ENCODE peak calls at places on chromosome 1, in seven cellular contexts. One of them, this sample, is unnamed.

GRCh38 chr1:215290018-215290417 is 207.5 kb downstream of the KCNK2 start:
- DNase-seq in neuronal stem cell: no peak
- DNase-seq in mesendoderm: no peak
- DNase-seq in H9: no peak
- DNase-seq in mesenchymal stem cell: no peak
- DNase-seq in trophoblast cell: peak
- DNase-seq in H1: no peak
- DNase-seq in this sample: peak

GRCh38 chr1:173043253-173043652 is 7.5 kb downstream of the TNFSF18 start:
- DNase-seq in neuronal stem cell: no peak
- DNase-seq in mesendoderm: peak
- DNase-seq in H9: no peak
- DNase-seq in mesenchymal stem cell: peak
- DNase-seq in trophoblast cell: peak
- DNase-seq in H1: no peak
- DNase-seq in this sample: peak

GRCh38 chr1:36765785-36766300 is 268.5 kb downstream of the GRIK3 start:
- DNase-seq in neuronal stem cell: no peak
- DNase-seq in mesendoderm: no peak
- DNase-seq in H9: no peak
- DNase-seq in mesenchymal stem cell: no peak
- DNase-seq in trophoblast cell: no peak
- DNase-seq in H1: no peak
- DNase-seq in this sample: no peak

GRCh38 chr1:225462714-225463574 is 35.1 kb upstream of the LBR start:
- DNase-seq in neuronal stem cell: no peak
- DNase-seq in mesendoderm: no peak
- DNase-seq in H9: no peak
- DNase-seq in mesenchymal stem cell: no peak
- DNase-seq in trophoblast cell: no peak
- DNase-seq in H1: no peak
- DNase-seq in this sample: no peak

GRCh38 chr1:39615086-39615662 is 24.3 kb downstream of the HEYL start:
- DNase-seq in neuronal stem cell: no peak
- DNase-seq in mesendoderm: peak
- DNase-seq in H9: no peak
- DNase-seq in mesenchymal stem cell: no peak
- DNase-seq in trophoblast cell: no peak
- DNase-seq in H1: no peak
- DNase-seq in this sample: no peak

GRCh38 chr1:183236158-183236725 is 50.2 kb downstream of the LAMC2 start:
- DNase-seq in neuronal stem cell: no peak
- DNase-seq in mesendoderm: peak
- DNase-seq in H9: no peak
- DNase-seq in mesenchymal stem cell: no peak
- DNase-seq in trophoblast cell: no peak
- DNase-seq in H1: no peak
- DNase-seq in this sample: no peak

GRCh38 chr1:232223887-232224286 is 406.0 kb downstream of the SIPA1L2 start:
- DNase-seq in neuronal stem cell: no peak
- DNase-seq in mesendoderm: no peak
- DNase-seq in H9: no peak
- DNase-seq in mesenchymal stem cell: no peak
- DNase-seq in trophoblast cell: no peak
- DNase-seq in H1: peak
- DNase-seq in this sample: no peak

GRCh38 chr1:154529308-154529707 is 27.1 kb upstream of the SHE start:
- DNase-seq in neuronal stem cell: no peak
- DNase-seq in mesendoderm: no peak
- DNase-seq in H9: no peak
- DNase-seq in mesenchymal stem cell: no peak
- DNase-seq in trophoblast cell: no peak
- DNase-seq in H1: no peak
- DNase-seq in this sample: no peak

GRCh38 chr1:12556957-12557935 is 60.8 kb downstream of the DHRS3 start:
- DNase-seq in neuronal stem cell: no peak
- DNase-seq in mesendoderm: no peak
- DNase-seq in H9: no peak
- DNase-seq in mesenchymal stem cell: no peak
- DNase-seq in trophoblast cell: no peak
- DNase-seq in H1: no peak
- DNase-seq in this sample: peak

GRCh38 chr1:235597867-235598553 is 51.6 kb downstream of the GNG4 start:
- DNase-seq in neuronal stem cell: no peak
- DNase-seq in mesendoderm: peak
- DNase-seq in H9: no peak
- DNase-seq in mesenchymal stem cell: peak
- DNase-seq in trophoblast cell: peak
- DNase-seq in H1: no peak
- DNase-seq in this sample: peak

GRCh38 chr1:37167479-37167878 is 133.2 kb upstream of the GRIK3 start:
- DNase-seq in neuronal stem cell: no peak
- DNase-seq in mesendoderm: no peak
- DNase-seq in H9: no peak
- DNase-seq in mesenchymal stem cell: no peak
- DNase-seq in trophoblast cell: no peak
- DNase-seq in H1: no peak
- DNase-seq in this sample: no peak

GRCh38 chr1:159916240-159917051 is 8.9 kb downstream of the TAGLN2 start:
- DNase-seq in neuronal stem cell: peak
- DNase-seq in mesendoderm: peak
- DNase-seq in H9: no peak
- DNase-seq in mesenchymal stem cell: peak
- DNase-seq in trophoblast cell: peak
- DNase-seq in H1: no peak
- DNase-seq in this sample: peak

DNA sequence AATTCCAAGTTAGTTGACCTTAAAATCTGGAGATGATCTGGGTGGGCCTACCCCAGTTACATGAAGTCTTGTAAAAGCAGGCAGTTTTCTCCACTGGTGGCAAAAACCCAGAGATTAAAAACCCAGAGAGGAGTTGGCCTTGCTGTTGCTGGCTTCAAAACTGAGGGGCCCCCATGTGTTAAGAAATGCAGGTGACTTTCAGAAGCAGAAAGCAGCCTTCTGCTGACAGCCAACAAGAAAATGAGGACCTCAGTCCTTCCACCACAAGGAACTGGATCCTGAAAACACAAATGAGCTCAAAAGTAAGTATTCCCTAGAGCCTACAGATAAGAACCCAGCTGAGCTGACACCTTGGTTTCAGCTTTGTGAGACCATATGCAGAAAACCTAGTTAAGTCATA is 343.7 kb upstream of the ZRANB2 start:
- DNase-seq in neuronal stem cell: no peak
- DNase-seq in mesendoderm: peak
- DNase-seq in H9: no peak
- DNase-seq in mesenchymal stem cell: no peak
- DNase-seq in trophoblast cell: no peak
- DNase-seq in H1: no peak
- DNase-seq in this sample: no peak
- H2BK120ac ChIP-seq in neuronal stem cell: no peak
- H2BK120ac ChIP-seq in mesendoderm: no peak
- H2BK120ac ChIP-seq in H9: no peak
- H2BK120ac ChIP-seq in mesenchymal stem cell: no peak
- H2BK120ac ChIP-seq in trophoblast cell: no peak
- H2BK120ac ChIP-seq in H1: no peak
- H2BK120ac ChIP-seq in this sample: no peak

GRCh38 chr1:55512467-55512866 is 297.3 kb upstream of the USP24 start:
- DNase-seq in neuronal stem cell: no peak
- DNase-seq in mesendoderm: no peak
- DNase-seq in H9: no peak
- DNase-seq in mesenchymal stem cell: no peak
- DNase-seq in trophoblast cell: no peak
- DNase-seq in H1: no peak
- DNase-seq in this sample: no peak
- H2BK120ac ChIP-seq in neuronal stem cell: no peak
- H2BK120ac ChIP-seq in mesendoderm: no peak
- H2BK120ac ChIP-seq in H9: no peak
- H2BK120ac ChIP-seq in mesenchymal stem cell: no peak
- H2BK120ac ChIP-seq in trophoblast cell: no peak
- H2BK120ac ChIP-seq in H1: no peak
- H2BK120ac ChIP-seq in this sample: peak

GRCh38 chr1:2021550-2021949 is 2.4 kb downstream of the GABRD start:
- DNase-seq in neuronal stem cell: no peak
- DNase-seq in mesendoderm: no peak
- DNase-seq in H9: no peak
- DNase-seq in mesenchymal stem cell: no peak
- DNase-seq in trophoblast cell: no peak
- DNase-seq in H1: no peak
- DNase-seq in this sample: no peak

GRCh38 chr1:2020310-2020655 is 1.1 kb downstream of the GABRD start:
- DNase-seq in neuronal stem cell: no peak
- DNase-seq in mesendoderm: no peak
- DNase-seq in H9: no peak
- DNase-seq in mesenchymal stem cell: no peak
- DNase-seq in trophoblast cell: no peak
- DNase-seq in H1: no peak
- DNase-seq in this sample: no peak

GRCh38 chr1:2023187-2023586 is 4.0 kb downstream of the GABRD start:
- DNase-seq in neuronal stem cell: no peak
- DNase-seq in mesendoderm: no peak
- DNase-seq in H9: no peak
- DNase-seq in mesenchymal stem cell: no peak
- DNase-seq in trophoblast cell: no peak
- DNase-seq in H1: no peak
- DNase-seq in this sample: no peak

GRCh38 chr1:2024451-2024850 is 5.3 kb downstream of the GABRD start:
- DNase-seq in neuronal stem cell: no peak
- DNase-seq in mesendoderm: no peak
- DNase-seq in H9: no peak
- DNase-seq in mesenchymal stem cell: no peak
- DNase-seq in trophoblast cell: no peak
- DNase-seq in H1: no peak
- DNase-seq in this sample: no peak

DNA sequence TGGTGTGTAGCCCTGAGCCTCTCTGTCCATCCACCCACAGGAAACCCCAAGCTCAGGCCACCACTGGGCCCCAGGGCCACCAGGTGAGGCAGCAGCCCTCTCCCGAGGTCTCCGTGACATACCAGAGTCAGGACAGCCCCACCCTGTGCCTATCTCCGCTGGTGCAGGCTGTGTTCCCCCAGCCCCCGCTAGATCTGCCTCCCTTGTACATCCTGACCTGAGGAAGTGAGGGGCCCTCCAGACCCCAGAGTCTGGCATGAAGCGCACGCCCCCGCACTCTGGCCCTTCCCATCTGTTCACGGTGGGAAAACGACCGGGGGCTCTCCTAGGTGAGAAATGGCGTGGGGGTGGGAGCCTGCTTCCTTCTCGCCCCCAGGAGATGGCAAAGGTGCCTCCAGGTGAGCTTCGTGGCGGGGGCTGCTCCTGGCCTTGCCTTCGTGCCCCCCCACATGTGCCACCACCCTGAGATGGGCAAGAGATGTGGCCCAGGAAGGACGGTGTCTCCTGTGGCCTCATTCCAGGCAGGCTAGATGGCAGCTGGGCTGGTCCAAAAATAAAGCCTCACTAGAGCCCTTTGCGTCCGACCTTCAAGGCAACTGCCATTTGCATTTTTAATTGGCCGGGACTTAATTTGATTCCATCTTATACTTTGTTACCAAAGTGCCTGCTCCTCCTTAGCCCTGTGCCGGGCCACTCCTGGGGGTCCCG is 3.1 kb downstream of the GABRD start:
- DNase-seq in neuronal stem cell: no peak
- DNase-seq in mesendoderm: no peak
- DNase-seq in H9: no peak
- DNase-seq in mesenchymal stem cell: no peak
- DNase-seq in trophoblast cell: no peak
- DNase-seq in H1: no peak
- DNase-seq in this sample: no peak
- H2BK120ac ChIP-seq in neuronal stem cell: no peak
- H2BK120ac ChIP-seq in mesendoderm: no peak
- H2BK120ac ChIP-seq in H9: no peak
- H2BK120ac ChIP-seq in mesenchymal stem cell: no peak
- H2BK120ac ChIP-seq in trophoblast cell: no peak
- H2BK120ac ChIP-seq in H1: no peak
- H2BK120ac ChIP-seq in this sample: no peak

GRCh38 chr1:59499273-59499955 is 202.5 kb downstream of the FGGY start:
- DNase-seq in neuronal stem cell: no peak
- DNase-seq in mesendoderm: no peak
- DNase-seq in H9: no peak
- DNase-seq in mesenchymal stem cell: no peak
- DNase-seq in trophoblast cell: peak
- DNase-seq in H1: no peak
- DNase-seq in this sample: no peak

GRCh38 chr1:59492500-59492899 is 195.6 kb downstream of the FGGY start:
- DNase-seq in neuronal stem cell: no peak
- DNase-seq in mesendoderm: no peak
- DNase-seq in H9: no peak
- DNase-seq in mesenchymal stem cell: no peak
- DNase-seq in trophoblast cell: no peak
- DNase-seq in H1: no peak
- DNase-seq in this sample: no peak

GRCh38 chr1:59498640-59499039 is 201.7 kb downstream of the FGGY start:
- DNase-seq in neuronal stem cell: no peak
- DNase-seq in mesendoderm: no peak
- DNase-seq in H9: no peak
- DNase-seq in mesenchymal stem cell: peak
- DNase-seq in trophoblast cell: peak
- DNase-seq in H1: no peak
- DNase-seq in this sample: no peak

GRCh38 chr1:59497616-59498015 is 200.7 kb downstream of the FGGY start:
- DNase-seq in neuronal stem cell: no peak
- DNase-seq in mesendoderm: no peak
- DNase-seq in H9: no peak
- DNase-seq in mesenchymal stem cell: no peak
- DNase-seq in trophoblast cell: no peak
- DNase-seq in H1: no peak
- DNase-seq in this sample: no peak

DNA sequence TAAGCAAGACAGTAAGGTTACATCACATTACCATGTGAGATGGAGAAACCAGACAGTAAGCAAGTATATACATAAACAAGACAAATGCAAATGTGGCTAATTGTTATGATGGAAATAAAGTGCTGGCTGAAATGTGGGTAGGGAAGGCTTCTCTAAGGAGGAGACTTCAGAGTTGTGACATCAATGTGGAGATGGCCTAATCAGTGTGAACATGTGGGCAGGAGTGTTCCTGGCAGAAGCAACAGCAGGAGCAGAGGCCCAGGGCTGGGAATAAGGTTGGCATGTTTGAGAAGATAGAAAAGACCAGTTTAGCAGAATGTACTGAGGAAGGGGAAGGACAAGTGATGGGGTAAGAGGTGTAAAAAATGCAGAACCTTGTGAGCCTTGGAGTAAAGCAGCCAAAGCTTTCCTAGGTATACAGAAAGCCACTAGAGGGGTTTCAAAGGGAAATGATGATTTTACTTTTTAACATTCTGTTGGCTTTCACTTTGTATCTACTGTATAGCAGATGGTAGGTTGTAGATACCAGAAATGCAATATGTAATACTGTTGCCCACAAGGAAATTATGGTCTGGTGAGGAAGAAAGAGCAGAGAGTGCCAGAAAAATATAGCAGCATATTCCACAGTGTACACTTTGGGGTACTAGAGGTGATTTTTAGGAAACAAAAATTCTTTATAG is 197.4 kb downstream of the FGGY start:
- DNase-seq in neuronal stem cell: no peak
- DNase-seq in mesendoderm: no peak
- DNase-seq in H9: no peak
- DNase-seq in mesenchymal stem cell: peak
- DNase-seq in trophoblast cell: peak
- DNase-seq in H1: no peak
- DNase-seq in this sample: no peak
- H2BK120ac ChIP-seq in neuronal stem cell: no peak
- H2BK120ac ChIP-seq in mesendoderm: no peak
- H2BK120ac ChIP-seq in H9: no peak
- H2BK120ac ChIP-seq in mesenchymal stem cell: no peak
- H2BK120ac ChIP-seq in trophoblast cell: peak
- H2BK120ac ChIP-seq in H1: no peak
- H2BK120ac ChIP-seq in this sample: no peak